ENCODE peak calls at places on chromosomes 1 and 21, in ten cellular contexts. B is psoas muscle, K is Peyer's patch, Z is RWPE1, Q is PC-3, S is cardiac muscle cell, T is progenitor cell of endocrine pancreas, E is lower lobe of right lung, V is neural crest cell, I is GM20000. Y is an unnamed sample.

GRCh38 chr1:202844935-202845334 is 34.2 kb downstream of the PCAT6 start:
- DNase-seq in B (no peak), K (no peak), Z (no peak), Q (no peak), S (peak), T (no peak), E (no peak), V (no peak), I (no peak), Y (no peak)

GRCh38 chr1:155049651-155050559 is 1.2 kb upstream of the ADAM15 start:
- DNase-seq in B (no peak), K (no peak), Z (peak), Q (peak), S (peak), T (no peak), E (no peak), V (no peak), I (no peak), Y (no peak)

GRCh38 chr1:185971688-185972087 is 237.5 kb downstream of the HMCN1 start:
- DNase-seq in B (no peak), K (no peak), Z (no peak), Q (peak), S (peak), T (no peak), E (no peak), V (no peak), I (no peak), Y (no peak)

GRCh38 chr1:33578557-33579448 is 106.4 kb downstream of the ZSCAN20 start:
- DNase-seq in B (no peak), K (no peak), Z (no peak), Q (no peak), S (no peak), T (no peak), E (no peak), V (no peak), I (no peak), Y (no peak)

GRCh38 chr1:88891318-88892145 is at the start of gene GTF2B:
- DNase-seq in B (peak), K (peak), Z (peak), Q (peak), S (peak), T (peak), E (peak), V (peak), I (peak), Y (peak)

GRCh38 chr1:208131631-208132286 is 112.4 kb downstream of the PLXNA2 start:
- DNase-seq in B (no peak), K (no peak), Z (no peak), Q (no peak), S (no peak), T (no peak), E (no peak), V (no peak), I (no peak), Y (no peak)

GRCh38 chr1:41850029-41850428 is 68.7 kb downstream of the HIVEP3 start:
- DNase-seq in B (no peak), K (no peak), Z (no peak), Q (no peak), S (no peak), T (no peak), E (no peak), V (no peak), I (no peak), Y (no peak)

GRCh38 chr21:27423073-27423472 is 456.2 kb upstream of the ADAMTS5 start:
- DNase-seq in B (peak), K (no peak), Z (no peak), Q (peak), S (peak), T (no peak), E (no peak), V (no peak), I (no peak), Y (no peak)

GRCh38 chr1:217327901-217328300 is 303.0 kb downstream of the GPATCH2 start:
- DNase-seq in B (no peak), K (no peak), Z (no peak), Q (no peak), S (no peak), T (no peak), E (no peak), V (no peak), I (no peak), Y (no peak)

GRCh38 chr1:213761845-213762407 is 225.8 kb upstream of the PROX1 start:
- DNase-seq in B (no peak), K (no peak), Z (no peak), Q (peak), S (peak), T (no peak), E (no peak), V (no peak), I (no peak), Y (no peak)

GRCh38 chr1:244094880-244095522 is 43.9 kb downstream of the ZBTB18 start:
- DNase-seq in B (no peak), K (no peak), Z (no peak), Q (no peak), S (no peak), T (no peak), E (no peak), V (no peak), I (no peak), Y (no peak)

GRCh38 chr1:168613689-168614655 is 37.6 kb downstream of the XCL1 start:
- DNase-seq in B (peak), K (no peak), Z (no peak), Q (no peak), S (no peak), T (no peak), E (no peak), V (peak), I (no peak), Y (no peak)

GRCh38 chr21:44952116-44952928 is 12.5 kb downstream of the SLX9 start:
- DNase-seq in B (peak), K (no peak), Z (no peak), Q (no peak), S (no peak), T (no peak), E (peak), V (no peak), I (no peak), Y (no peak)

GRCh38 chr1:177983824-177984528 is 14.1 kb upstream of the SEC16B start:
- DNase-seq in B (peak), K (no peak), Z (peak), Q (peak), S (peak), T (no peak), E (no peak), V (peak), I (no peak), Y (no peak)

GRCh38 chr1:200471739-200472138 is 61.9 kb upstream of the ZNF281 start:
- DNase-seq in B (no peak), K (no peak), Z (no peak), Q (no peak), S (no peak), T (no peak), E (no peak), V (no peak), I (no peak), Y (no peak)

GRCh38 chr1:33140153-33141149 is 41.4 kb downstream of the TRIM62 start:
- DNase-seq in B (no peak), K (no peak), Z (peak), Q (peak), S (peak), T (no peak), E (no peak), V (no peak), I (no peak), Y (no peak)

GRCh38 chr1:216892581-216892980 is 169.4 kb upstream of the ESRRG start:
- DNase-seq in B (no peak), K (no peak), Z (no peak), Q (no peak), S (no peak), T (no peak), E (no peak), V (no peak), I (no peak), Y (no peak)

GRCh38 chr1:63773815-63774616 is at the start of gene ROR1:
- DNase-seq in B (peak), K (peak), Z (peak), Q (peak), S (peak), T (peak), E (peak), V (peak), I (peak), Y (no peak)

GRCh38 chr1:113677250-113678158 is 81.8 kb downstream of the PHTF1 start:
- DNase-seq in B (peak), K (no peak), Z (peak), Q (peak), S (peak), T (no peak), E (no peak), V (no peak), I (peak), Y (no peak)

GRCh38 chr1:70945266-70945665 is 102.3 kb downstream of the PTGER3 start:
- DNase-seq in B (no peak), K (no peak), Z (no peak), Q (no peak), S (no peak), T (no peak), E (no peak), V (no peak), I (no peak), Y (no peak)

GRCh38 chr1:31315902-31316301 is 19.1 kb downstream of the ZCCHC17 start:
- DNase-seq in B (no peak), K (no peak), Z (no peak), Q (no peak), S (no peak), T (no peak), E (no peak), V (no peak), I (no peak), Y (no peak)

GRCh38 chr1:213124590-213124989 is 73.5 kb downstream of the RPS6KC1 start:
- DNase-seq in B (no peak), K (no peak), Z (no peak), Q (no peak), S (no peak), T (no peak), E (no peak), V (no peak), I (no peak), Y (no peak)

GRCh38 chr1:154577346-154578057 is 9.9 kb downstream of the CHRNB2 start:
- DNase-seq in B (no peak), K (no peak), Z (no peak), Q (no peak), S (no peak), T (no peak), E (no peak), V (no peak), I (no peak), Y (no peak)

GRCh38 chr21:15289896-15290841 is 225.4 kb upstream of the NRIP1 start:
- DNase-seq in B (peak), K (no peak), Z (no peak), Q (no peak), S (no peak), T (peak), E (peak), V (peak), I (no peak), Y (no peak)

GRCh38 chr1:191343816-191344215 is 814.4 kb upstream of the RGS18 start:
- DNase-seq in B (no peak), K (no peak), Z (peak), Q (peak), S (peak), T (no peak), E (no peak), V (no peak), I (no peak), Y (no peak)

GRCh38 chr1:53500184-53501064 is 41.2 kb downstream of the DMRTB1 start:
- DNase-seq in B (no peak), K (no peak), Z (no peak), Q (no peak), S (no peak), T (no peak), E (no peak), V (no peak), I (no peak), Y (no peak)

GRCh38 chr21:36627242-36627641 is 71.7 kb upstream of the SIM2 start:
- DNase-seq in B (no peak), K (no peak), Z (peak), Q (peak), S (peak), T (no peak), E (no peak), V (no peak), I (no peak), Y (no peak)

DNA sequence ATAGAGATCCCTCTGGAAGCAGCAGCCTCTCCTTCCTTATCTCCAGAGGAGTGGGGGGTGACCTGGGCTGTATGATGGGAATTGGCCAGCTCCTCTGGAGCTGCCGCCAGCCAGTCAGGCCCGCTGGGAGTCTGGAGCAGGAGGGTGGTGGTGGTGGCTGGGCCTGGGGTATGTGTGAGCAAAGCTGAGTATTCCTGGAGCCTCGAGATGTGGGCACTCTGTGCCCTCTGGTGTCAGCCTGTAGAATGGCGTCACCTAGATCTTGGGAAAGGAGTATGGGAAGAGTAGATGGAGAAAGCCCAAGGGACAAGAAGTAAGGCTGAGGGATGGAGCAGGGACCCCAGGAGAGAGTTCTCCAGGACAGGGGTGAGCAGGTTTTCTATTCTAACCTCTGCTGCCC is 16.0 kb downstream of the VANGL2 start:
- DNase-seq in B (no peak), K (no peak), Z (peak), Q (peak), S (peak), T (no peak), E (no peak), V (no peak), I (no peak), Y (no peak)
- TF ChIP-seq CTCF in B (no peak), K (no peak), Z (peak), Q (peak), S (peak), T (peak), E (peak), V (peak), I (no peak), Y (no peak)

GRCh38 chr21:46641656-46642055 is 6.2 kb downstream of the PRMT2 start:
- DNase-seq in B (no peak), K (no peak), Z (no peak), Q (no peak), S (no peak), T (no peak), E (no peak), V (no peak), I (no peak), Y (no peak)

GRCh38 chr21:46637952-46638746 is 2.7 kb downstream of the PRMT2 start:
- DNase-seq in B (no peak), K (no peak), Z (no peak), Q (peak), S (no peak), T (no peak), E (no peak), V (no peak), I (no peak), Y (no peak)

GRCh38 chr21:46636181-46636512 is 673 bp downstream of the PRMT2 start:
- DNase-seq in B (no peak), K (no peak), Z (no peak), Q (peak), S (no peak), T (no peak), E (no peak), V (no peak), I (no peak), Y (no peak)

GRCh38 chr21:46636550-46637289 is 1.2 kb downstream of the PRMT2 start:
- DNase-seq in B (no peak), K (no peak), Z (no peak), Q (peak), S (no peak), T (no peak), E (no peak), V (no peak), I (no peak), Y (no peak)

DNA sequence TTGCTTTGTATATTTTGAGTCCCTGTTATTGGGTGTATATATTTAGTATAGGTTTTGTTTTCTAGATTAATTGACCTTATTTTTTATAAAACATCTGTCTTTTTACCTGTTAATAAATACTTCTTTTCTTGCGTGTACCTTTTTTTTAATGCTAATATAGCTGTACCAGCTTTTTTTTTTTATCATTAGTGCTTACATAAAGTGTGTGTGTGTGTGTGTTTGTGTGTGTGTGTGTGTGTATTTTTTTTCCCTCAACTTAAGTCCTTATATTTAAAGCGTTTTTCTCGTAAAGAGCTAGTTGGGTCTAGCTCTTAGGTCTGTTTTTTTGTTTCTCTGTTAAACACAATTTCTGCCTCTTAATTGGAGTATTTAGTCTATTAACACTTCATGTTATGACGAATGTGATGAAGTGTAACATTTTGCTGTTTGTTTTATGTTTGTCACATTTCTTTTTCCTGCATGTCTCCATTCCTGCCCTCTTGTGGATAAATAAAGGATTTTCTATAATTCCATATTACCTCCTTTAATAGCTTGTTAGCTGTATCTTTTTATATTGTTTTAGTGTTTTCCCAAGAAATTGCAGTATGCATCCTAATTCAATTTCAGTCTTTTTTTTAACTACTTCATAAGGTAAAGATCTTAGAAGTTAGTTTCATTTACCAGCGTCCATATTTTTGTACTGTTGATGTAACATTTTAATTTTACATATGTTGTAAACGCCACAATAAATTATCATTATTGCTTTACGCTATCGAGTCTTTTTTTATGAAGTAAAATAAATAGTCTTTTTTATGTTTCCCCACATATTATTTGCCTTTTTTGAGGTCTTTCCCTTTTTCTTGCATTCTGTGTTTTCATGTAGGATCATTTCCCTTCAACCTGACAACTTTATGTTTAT is 4.3 kb downstream of the PRMT2 start:
- DNase-seq in B (no peak), K (no peak), Z (no peak), Q (peak), S (peak), T (no peak), E (no peak), V (no peak), I (no peak), Y (no peak)
- TF ChIP-seq CTCF in B (peak), K (peak), Z (peak), Q (peak), S (peak), T (peak), E (peak), V (peak), I (no peak), Y (peak)

DNA sequence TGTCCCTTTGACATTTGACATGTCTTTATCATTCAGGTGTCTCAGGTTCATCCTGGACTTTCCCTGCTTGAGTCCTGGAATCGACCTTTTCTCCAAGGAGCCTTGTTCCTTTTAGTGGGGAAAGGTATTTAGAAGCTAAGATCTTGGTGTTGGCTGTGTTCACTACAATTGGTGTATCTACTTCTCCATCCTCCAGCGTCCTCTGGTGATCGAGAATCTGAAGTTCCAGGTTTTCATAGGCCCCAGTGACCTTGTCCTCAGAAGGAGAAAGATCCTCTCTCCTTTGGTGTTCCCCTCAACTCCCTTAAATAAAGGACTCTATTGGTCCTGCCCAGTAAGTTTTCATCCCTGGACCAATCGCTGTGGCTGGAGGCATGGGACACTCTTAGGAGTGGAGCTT is 22.1 kb downstream of the MROH7 start:
- DNase-seq in B (no peak), K (no peak), Z (no peak), Q (no peak), S (no peak), T (no peak), E (no peak), V (no peak), I (no peak), Y (peak)
- TF ChIP-seq CTCF in B (no peak), K (no peak), Z (no peak), Q (no peak), S (no peak), T (no peak), E (no peak), V (no peak), I (no peak), Y (no peak)

GRCh38 chr21:39137248-39138186 is 45.7 kb downstream of the PSMG1 start:
- DNase-seq in B (no peak), K (no peak), Z (peak), Q (peak), S (peak), T (no peak), E (no peak), V (no peak), I (no peak), Y (no peak)
- TF ChIP-seq CTCF in B (no peak), K (no peak), Z (no peak), Q (no peak), S (peak), T (no peak), E (no peak), V (no peak), I (no peak), Y (no peak)

GRCh38 chr1:38329644-38330043 is 283.1 kb upstream of the POU3F1 start:
- DNase-seq in B (no peak), K (no peak), Z (no peak), Q (no peak), S (no peak), T (no peak), E (no peak), V (no peak), I (no peak), Y (no peak)

GRCh38 chr1:38330799-38331198 is 284.2 kb upstream of the POU3F1 start:
- DNase-seq in B (no peak), K (no peak), Z (no peak), Q (no peak), S (no peak), T (no peak), E (no peak), V (no peak), I (no peak), Y (no peak)

GRCh38 chr1:38328278-38329035 is 281.9 kb upstream of the POU3F1 start:
- DNase-seq in B (no peak), K (no peak), Z (no peak), Q (no peak), S (no peak), T (no peak), E (no peak), V (no peak), I (no peak), Y (no peak)

GRCh38 chr1:38327559-38327973 is 281.0 kb upstream of the POU3F1 start:
- DNase-seq in B (no peak), K (no peak), Z (no peak), Q (no peak), S (no peak), T (no peak), E (peak), V (no peak), I (no peak), Y (no peak)

GRCh38 chr1:38326135-38326534 is 279.5 kb upstream of the POU3F1 start:
- DNase-seq in B (no peak), K (no peak), Z (no peak), Q (no peak), S (no peak), T (no peak), E (no peak), V (no peak), I (no peak), Y (no peak)
- TF ChIP-seq CTCF in B (no peak), K (no peak), Z (no peak), Q (no peak), S (no peak), T (no peak), E (no peak), V (no peak), I (no peak), Y (no peak)